ENCODE peak calls at places on chromosomes 1 and 21, in six cellular contexts. One of them, this sample, is unnamed.
A peak's percentile ranks its signal among the peaks of the same experiment; 100 is the strongest.

GRCh38 chr1:41773144-41773571 is 145.6 kb downstream of the HIVEP3 start:
- DNase-seq in PC-9: peak; percentile 87
- DNase-seq in Peyer's patch: no peak
- DNase-seq in body of pancreas: peak; percentile 84
- DNase-seq in A549: no peak
- DNase-seq in Panc1: no peak
- DNase-seq in this sample: no peak

GRCh38 chr1:230310381-230311163 is 115.6 kb downstream of the PGBD5 start:
- DNase-seq in PC-9: peak; percentile 46
- DNase-seq in Peyer's patch: peak; percentile 89
- DNase-seq in body of pancreas: peak; percentile 81
- DNase-seq in A549: peak; percentile 93
- DNase-seq in Panc1: peak; percentile 65
- DNase-seq in this sample: peak; percentile 78

GRCh38 chr1:159009704-159010361 is at the start of gene IFI16:
- DNase-seq in PC-9: no peak
- DNase-seq in Peyer's patch: peak; percentile 79
- DNase-seq in body of pancreas: peak; percentile 35
- DNase-seq in A549: peak; percentile 10
- DNase-seq in Panc1: no peak
- DNase-seq in this sample: peak; percentile 74

GRCh38 chr1:159483501-159483900 is 44.0 kb downstream of the OR10J1 start:
- DNase-seq in PC-9: no peak
- DNase-seq in Peyer's patch: no peak
- DNase-seq in body of pancreas: no peak
- DNase-seq in A549: no peak
- DNase-seq in Panc1: no peak
- DNase-seq in this sample: no peak

GRCh38 chr21:34351786-34352241 is 12.0 kb upstream of the KCNE2 start:
- DNase-seq in PC-9: no peak
- DNase-seq in Peyer's patch: peak; percentile 79
- DNase-seq in body of pancreas: peak; percentile 58
- DNase-seq in A549: peak; percentile 21
- DNase-seq in Panc1: no peak
- DNase-seq in this sample: peak; percentile 66

GRCh38 chr1:22975694-22976093 is 3.0 kb upstream of the LACTBL1 start:
- DNase-seq in PC-9: no peak
- DNase-seq in Peyer's patch: no peak
- DNase-seq in body of pancreas: no peak
- DNase-seq in A549: no peak
- DNase-seq in Panc1: no peak
- DNase-seq in this sample: no peak

GRCh38 chr1:229539868-229540506 is 18.5 kb downstream of the ABCB10 start:
- DNase-seq in PC-9: no peak
- DNase-seq in Peyer's patch: no peak
- DNase-seq in body of pancreas: no peak
- DNase-seq in A549: no peak
- DNase-seq in Panc1: no peak
- DNase-seq in this sample: no peak

GRCh38 chr1:93865253-93865652 is 13.8 kb downstream of the DNTTIP2 start:
- DNase-seq in PC-9: peak; percentile 26
- DNase-seq in Peyer's patch: no peak
- DNase-seq in body of pancreas: no peak
- DNase-seq in A549: no peak
- DNase-seq in Panc1: no peak
- DNase-seq in this sample: no peak

GRCh38 chr1:228087771-228088251 is 5.3 kb downstream of the ARF1 start:
- DNase-seq in PC-9: peak; percentile 69
- DNase-seq in Peyer's patch: no peak
- DNase-seq in body of pancreas: peak; percentile 33
- DNase-seq in A549: no peak
- DNase-seq in Panc1: no peak
- DNase-seq in this sample: peak; percentile 27

GRCh38 chr1:234962340-234962989 is 166.2 kb downstream of the TOMM20 start:
- DNase-seq in PC-9: peak; percentile 91
- DNase-seq in Peyer's patch: peak; percentile 65
- DNase-seq in body of pancreas: peak; percentile 32
- DNase-seq in A549: no peak
- DNase-seq in Panc1: no peak
- DNase-seq in this sample: no peak

GRCh38 chr1:207030522-207031009 is 2.0 kb downstream of the C1orf116 start:
- DNase-seq in PC-9: peak; percentile 57
- DNase-seq in Peyer's patch: peak; percentile 67
- DNase-seq in body of pancreas: no peak
- DNase-seq in A549: no peak
- DNase-seq in Panc1: no peak
- DNase-seq in this sample: no peak

GRCh38 chr1:54347955-54348699 is 58.1 kb downstream of the SSBP3 start:
- DNase-seq in PC-9: no peak
- DNase-seq in Peyer's patch: peak; percentile 83
- DNase-seq in body of pancreas: peak; percentile 95
- DNase-seq in A549: no peak
- DNase-seq in Panc1: no peak
- DNase-seq in this sample: peak; percentile 82

GRCh38 chr1:210792703-210793102 is 341.2 kb downstream of the KCNH1 start:
- DNase-seq in PC-9: peak; percentile 41
- DNase-seq in Peyer's patch: no peak
- DNase-seq in body of pancreas: no peak
- DNase-seq in A549: peak; percentile 64
- DNase-seq in Panc1: no peak
- DNase-seq in this sample: no peak

GRCh38 chr1:228546541-228547463 is 59.6 kb downstream of the RNF187 start:
- DNase-seq in PC-9: no peak
- DNase-seq in Peyer's patch: peak; percentile 13
- DNase-seq in body of pancreas: no peak
- DNase-seq in A549: no peak
- DNase-seq in Panc1: no peak
- DNase-seq in this sample: no peak

GRCh38 chr1:2179283-2180013 is 15.1 kb downstream of the FAAP20 start:
- DNase-seq in PC-9: no peak
- DNase-seq in Peyer's patch: no peak
- DNase-seq in body of pancreas: no peak
- DNase-seq in A549: no peak
- DNase-seq in Panc1: no peak
- DNase-seq in this sample: no peak

GRCh38 chr1:5860277-5860676 is 131.9 kb downstream of the NPHP4 start:
- DNase-seq in PC-9: no peak
- DNase-seq in Peyer's patch: no peak
- DNase-seq in body of pancreas: no peak
- DNase-seq in A549: no peak
- DNase-seq in Panc1: no peak
- DNase-seq in this sample: no peak

GRCh38 chr1:166089804-166090203 is 77.0 kb downstream of the FAM78B start:
- DNase-seq in PC-9: no peak
- DNase-seq in Peyer's patch: no peak
- DNase-seq in body of pancreas: no peak
- DNase-seq in A549: no peak
- DNase-seq in Panc1: no peak
- DNase-seq in this sample: no peak

GRCh38 chr1:241603626-241604337 is 36.4 kb downstream of the CHML start:
- DNase-seq in PC-9: no peak
- DNase-seq in Peyer's patch: no peak
- DNase-seq in body of pancreas: no peak
- DNase-seq in A549: no peak
- DNase-seq in Panc1: no peak
- DNase-seq in this sample: no peak

GRCh38 chr1:156503672-156504055 is 3.1 kb upstream of the MEF2D start:
- DNase-seq in PC-9: peak; percentile 39
- DNase-seq in Peyer's patch: no peak
- DNase-seq in body of pancreas: no peak
- DNase-seq in A549: no peak
- DNase-seq in Panc1: no peak
- DNase-seq in this sample: no peak

GRCh38 chr1:156504062-156504813 is 3.7 kb upstream of the MEF2D start:
- DNase-seq in PC-9: no peak
- DNase-seq in Peyer's patch: peak; percentile 59
- DNase-seq in body of pancreas: no peak
- DNase-seq in A549: no peak
- DNase-seq in Panc1: peak; percentile 33
- DNase-seq in this sample: peak; percentile 30

GRCh38 chr1:156504821-156505678 is 4.5 kb upstream of the MEF2D start:
- DNase-seq in PC-9: peak; percentile 93
- DNase-seq in Peyer's patch: peak; percentile 100
- DNase-seq in body of pancreas: peak; percentile 99
- DNase-seq in A549: peak; percentile 92
- DNase-seq in Panc1: peak; percentile 95
- DNase-seq in this sample: peak; percentile 100

GRCh38 chr1:156506450-156506849 is 5.9 kb upstream of the MEF2D start:
- DNase-seq in PC-9: no peak
- DNase-seq in Peyer's patch: no peak
- DNase-seq in body of pancreas: no peak
- DNase-seq in A549: no peak
- DNase-seq in Panc1: no peak
- DNase-seq in this sample: no peak

DNA sequence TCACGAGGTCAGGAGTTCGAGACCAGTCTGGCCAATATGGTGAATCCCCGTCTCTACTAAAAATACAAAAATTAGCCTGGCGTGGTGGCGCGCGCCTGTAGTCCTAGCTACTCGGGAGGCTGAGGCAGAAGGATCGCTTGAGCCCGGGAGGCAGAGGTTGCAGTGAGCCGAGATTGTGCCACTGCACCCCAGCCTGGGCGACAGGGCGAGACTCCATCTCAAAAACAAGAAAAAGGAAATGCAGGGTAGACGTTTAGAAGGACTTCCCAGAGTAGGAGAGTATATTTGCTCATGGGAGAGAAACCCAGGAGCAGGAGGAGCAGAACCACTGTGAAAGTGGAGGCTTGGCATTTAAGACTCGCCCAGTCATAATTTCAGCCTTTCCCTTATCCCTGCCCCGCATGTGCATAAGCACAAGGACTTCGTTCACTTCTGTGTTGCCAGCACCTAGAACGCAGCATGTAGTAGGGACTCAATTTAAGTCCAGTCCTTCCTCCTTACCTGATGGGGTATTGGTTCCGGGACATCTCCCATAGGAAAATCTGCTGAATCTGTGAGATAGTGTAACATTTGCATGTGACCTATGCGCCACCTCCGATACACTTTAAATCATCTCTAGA is 5.2 kb upstream of the MEF2D start:
- DNase-seq in PC-9: no peak
- DNase-seq in Peyer's patch: no peak
- DNase-seq in body of pancreas: no peak
- DNase-seq in A549: no peak
- DNase-seq in Panc1: no peak
- DNase-seq in this sample: no peak
- H3K4me1 ChIP-seq in PC-9: peaks cover 43% of the 10 kb centered on the region
- H3K4me1 ChIP-seq in Peyer's patch: peaks cover 36% of the 10 kb centered on the region
- H3K4me1 ChIP-seq in body of pancreas: peaks cover 54% of the 10 kb centered on the region
- H3K4me1 ChIP-seq in A549: peaks cover 71% of the 10 kb centered on the region
- H3K4me1 ChIP-seq in Panc1: peaks cover 34% of the 10 kb centered on the region
- H3K4me1 ChIP-seq in this sample: peaks cover 33% of the 10 kb centered on the region

GRCh38 chr1:204065174-204065985 is 7.5 kb upstream of the SOX13 start:
- DNase-seq in PC-9: no peak
- DNase-seq in Peyer's patch: peak; percentile 57
- DNase-seq in body of pancreas: peak; percentile 43
- DNase-seq in A549: no peak
- DNase-seq in Panc1: no peak
- DNase-seq in this sample: no peak
- H3K4me3 ChIP-seq in PC-9: no peak overlapping the region
- H3K4me3 ChIP-seq in Peyer's patch: no peak overlapping the region
- H3K4me3 ChIP-seq in body of pancreas: no peak overlapping the region
- H3K4me3 ChIP-seq in A549: no peak overlapping the region
- H3K4me3 ChIP-seq in Panc1: no peak overlapping the region
- H3K4me3 ChIP-seq in this sample: no peak overlapping the region

DNA sequence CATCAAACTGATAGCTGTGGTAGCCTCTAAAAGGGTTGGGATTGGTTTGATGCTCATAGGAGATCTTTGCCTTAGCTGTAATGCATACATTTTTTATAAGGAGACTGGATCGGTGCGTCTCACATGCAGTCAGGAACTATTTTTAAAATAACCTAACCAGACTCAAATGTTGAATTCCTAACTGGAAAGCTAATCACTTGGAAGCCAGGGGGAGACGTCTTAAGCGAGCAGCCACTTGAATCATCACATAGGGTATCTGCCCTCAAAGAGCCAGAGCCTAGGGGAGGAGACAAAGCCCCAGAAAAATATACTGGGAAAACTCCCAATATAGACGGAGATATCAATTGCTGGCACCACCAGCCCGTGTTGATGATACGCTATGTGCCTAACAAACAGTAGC is 61.7 kb upstream of the PUM1 start:
- DNase-seq in PC-9: no peak
- DNase-seq in Peyer's patch: no peak
- DNase-seq in body of pancreas: no peak
- DNase-seq in A549: no peak
- DNase-seq in Panc1: no peak
- DNase-seq in this sample: no peak
- TF ChIP-seq CTCF in PC-9: no peak
- TF ChIP-seq CTCF in Peyer's patch: no peak
- TF ChIP-seq CTCF in body of pancreas: no peak
- TF ChIP-seq CTCF in A549: no peak
- TF ChIP-seq CTCF in Panc1: no peak
- TF ChIP-seq CTCF in this sample: no peak

GRCh38 chr1:195908121-195908520 is 700.1 kb downstream of the KCNT2 start:
- DNase-seq in PC-9: no peak
- DNase-seq in Peyer's patch: no peak
- DNase-seq in body of pancreas: no peak
- DNase-seq in A549: no peak
- DNase-seq in Panc1: no peak
- DNase-seq in this sample: no peak
- H3K4me1 ChIP-seq in PC-9: no peaks in the 10 kb centered on the region
- H3K4me1 ChIP-seq in Peyer's patch: no peaks in the 10 kb centered on the region
- H3K4me1 ChIP-seq in body of pancreas: no peaks in the 10 kb centered on the region
- H3K4me1 ChIP-seq in A549: no peaks in the 10 kb centered on the region
- H3K4me1 ChIP-seq in Panc1: no peaks in the 10 kb centered on the region
- H3K4me1 ChIP-seq in this sample: no peaks in the 10 kb centered on the region

DNA sequence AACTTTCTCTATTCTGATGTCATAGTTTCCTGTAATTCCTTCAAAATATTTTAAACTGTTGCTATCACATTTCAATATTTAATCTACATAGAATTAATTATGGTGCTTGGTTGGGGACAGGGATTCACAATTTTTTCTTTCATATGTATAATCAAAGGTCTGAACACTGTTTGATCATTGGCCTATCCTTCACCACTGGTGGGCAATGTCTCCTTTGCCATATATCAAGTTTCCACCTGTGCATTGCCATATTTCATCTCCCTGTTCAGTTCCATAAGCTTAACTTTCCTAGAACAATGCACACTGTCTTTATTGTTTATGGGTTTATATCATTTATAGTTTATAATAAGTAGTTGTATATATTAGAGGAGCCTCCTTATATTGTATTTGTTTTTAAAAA is 374.9 kb upstream of the PTBP2 start:
- DNase-seq in PC-9: no peak
- DNase-seq in Peyer's patch: no peak
- DNase-seq in body of pancreas: no peak
- DNase-seq in A549: no peak
- DNase-seq in Panc1: no peak
- DNase-seq in this sample: no peak
- H3K4me3 ChIP-seq in PC-9: no peak overlapping the region
- H3K4me3 ChIP-seq in Peyer's patch: no peak overlapping the region
- H3K4me3 ChIP-seq in body of pancreas: no peak overlapping the region
- H3K4me3 ChIP-seq in A549: no peak overlapping the region
- H3K4me3 ChIP-seq in Panc1: no peak overlapping the region
- H3K4me3 ChIP-seq in this sample: no peak overlapping the region